ENCODE peak calls at places on chromosome 21, in ten cellular contexts. G is heart right ventricle; P is body of pancreas; H is neuronal stem cell; C is naive thymus-derived CD4-positive, alpha-beta T cell; B is PC-3; N is stomach; O is HFF-Myc; S is breast epithelium; J is pancreas. T is an unnamed sample.

GRCh38 chr21:36310016-36310415 is 10.0 kb upstream of the MORC3 start:
- DNase-seq in G (no peak), P (no peak), H (no peak), C (no peak), B (no peak), N (no peak), O (no peak), S (no peak), J (no peak), T (no peak)

GRCh38 chr21:42671778-42672593 is 18.6 kb downstream of the PDE9A start:
- DNase-seq in G (no peak), P (no peak), H (no peak), C (no peak), B (peak; percentile 87), N (no peak), O (no peak), S (no peak), J (no peak), T (no peak)

GRCh38 chr21:36422279-36423098 is 37.3 kb downstream of the CHAF1B start:
- DNase-seq in G (peak; percentile 54), P (peak; percentile 52), H (peak; percentile 64), C (no peak), B (peak; percentile 70), N (peak; percentile 66), O (peak; percentile 24), S (peak; percentile 55), J (peak; percentile 25), T (no peak)

GRCh38 chr21:34215911-34216310 is 142.5 kb downstream of the MRPS6 start:
- DNase-seq in G (no peak), P (no peak), H (no peak), C (no peak), B (no peak), N (no peak), O (no peak), S (no peak), J (no peak), T (no peak)

GRCh38 chr21:44331209-44331608 is 8.0 kb downstream of the CFAP410 start:
- DNase-seq in G (no peak), P (no peak), H (no peak), C (no peak), B (no peak), N (no peak), O (no peak), S (no peak), J (no peak), T (peak; percentile 74)

GRCh38 chr21:17495680-17496079 is 17.2 kb upstream of the CXADR start:
- DNase-seq in G (no peak), P (no peak), H (no peak), C (no peak), B (no peak), N (no peak), O (no peak), S (no peak), J (no peak), T (no peak)

GRCh38 chr21:44021064-44021463 is 9.0 kb downstream of the TRAPPC10 start:
- DNase-seq in G (no peak), P (no peak), H (no peak), C (no peak), B (no peak), N (no peak), O (no peak), S (no peak), J (no peak), T (no peak)

GRCh38 chr21:44653123-44653522 is 1.3 kb downstream of the KRTAP12-4 start:
- DNase-seq in G (no peak), P (no peak), H (no peak), C (no peak), B (no peak), N (peak; percentile 22), O (no peak), S (no peak), J (no peak), T (no peak)

GRCh38 chr21:42097860-42098259 is 26.7 kb downstream of the UMODL1 start:
- DNase-seq in G (peak; percentile 32), P (no peak), H (no peak), C (no peak), B (peak; percentile 96), N (peak; percentile 51), O (peak; percentile 86), S (no peak), J (no peak), T (no peak)

GRCh38 chr21:42666023-42666747 is 12.8 kb downstream of the PDE9A start:
- DNase-seq in G (no peak), P (no peak), H (no peak), C (no peak), B (peak; percentile 29), N (no peak), O (no peak), S (no peak), J (no peak), T (peak; percentile 76)

GRCh38 chr21:34639882-34640788 is 25.2 kb upstream of the RCAN1 start:
- DNase-seq in G (no peak), P (no peak), H (no peak), C (no peak), B (no peak), N (no peak), O (no peak), S (no peak), J (no peak), T (no peak)

GRCh38 chr21:44681861-44682579 is at the start of gene KRTAP12-1:
- DNase-seq in G (no peak), P (no peak), H (no peak), C (no peak), B (no peak), N (no peak), O (no peak), S (no peak), J (no peak), T (no peak)

GRCh38 chr21:16644690-16645089 is 868.2 kb upstream of the CXADR start:
- DNase-seq in G (no peak), P (no peak), H (no peak), C (no peak), B (no peak), N (no peak), O (no peak), S (no peak), J (no peak), T (no peak)

GRCh38 chr21:15423676-15424445 is 305.9 kb upstream of the USP25 start:
- DNase-seq in G (no peak), P (no peak), H (no peak), C (no peak), B (no peak), N (no peak), O (no peak), S (no peak), J (no peak), T (no peak)
- H3K4me3 ChIP-seq in G (no peak overlapping the region), P (no peak overlapping the region), H (no peak overlapping the region), C (no peak overlapping the region), B (no peak overlapping the region), N (no peak overlapping the region), O (no peak overlapping the region), S (no peak overlapping the region), J (no peak overlapping the region), T (no peak overlapping the region)

DNA sequence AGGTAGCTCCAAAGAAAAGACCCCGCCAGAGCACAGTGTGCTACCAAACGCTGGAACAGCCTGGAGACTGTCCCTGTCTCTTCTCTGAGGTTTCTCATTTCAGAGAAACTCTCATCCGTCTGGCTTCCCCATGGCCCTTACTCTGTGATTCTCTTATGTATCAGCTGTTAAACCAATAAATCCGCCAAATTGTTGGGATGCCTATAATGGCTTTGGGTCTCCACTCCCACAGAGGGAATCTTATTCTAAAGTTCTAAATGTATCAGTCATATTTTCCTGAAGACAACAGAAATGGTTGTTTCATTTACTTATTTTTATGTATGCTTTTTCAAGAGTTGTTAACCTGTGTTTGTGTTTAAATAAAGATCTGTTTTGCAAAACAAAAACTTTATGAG is 4.0 kb downstream of the ERG start:
- DNase-seq in G (no peak), P (no peak), H (no peak), C (no peak), B (no peak), N (no peak), O (no peak), S (no peak), J (no peak), T (no peak)
- H3K4me3 ChIP-seq in G (peak overlapping the region; percentile 58), P (no peak overlapping the region), H (no peak overlapping the region), C (no peak overlapping the region), B (no peak overlapping the region), N (no peak overlapping the region), O (no peak overlapping the region), S (no peak overlapping the region), J (no peak overlapping the region), T (peak overlapping the region; percentile 45)

GRCh38 chr21:27425172-27425571 is 458.3 kb upstream of the ADAMTS5 start:
- DNase-seq in G (no peak), P (no peak), H (no peak), C (no peak), B (no peak), N (no peak), O (no peak), S (no peak), J (no peak), T (no peak)

GRCh38 chr21:27423073-27423472 is 456.2 kb upstream of the ADAMTS5 start:
- DNase-seq in G (peak; percentile 51), P (no peak), H (no peak), C (no peak), B (peak; percentile 7), N (peak; percentile 38), O (peak; percentile 52), S (no peak), J (no peak), T (no peak)

GRCh38 chr21:27424601-27425000 is 457.7 kb upstream of the ADAMTS5 start:
- DNase-seq in G (no peak), P (no peak), H (no peak), C (no peak), B (no peak), N (no peak), O (no peak), S (no peak), J (no peak), T (no peak)

GRCh38 chr21:27425574-27425973 is 458.7 kb upstream of the ADAMTS5 start:
- DNase-seq in G (no peak), P (no peak), H (no peak), C (no peak), B (no peak), N (no peak), O (peak; percentile 56), S (no peak), J (no peak), T (no peak)

GRCh38 chr21:27423906-27424595 is 457.2 kb upstream of the ADAMTS5 start:
- DNase-seq in G (no peak), P (no peak), H (no peak), C (no peak), B (no peak), N (no peak), O (no peak), S (no peak), J (no peak), T (no peak)
- H3K4me3 ChIP-seq in G (no peak overlapping the region), P (no peak overlapping the region), H (no peak overlapping the region), C (no peak overlapping the region), B (no peak overlapping the region), N (no peak overlapping the region), O (no peak overlapping the region), S (no peak overlapping the region), J (no peak overlapping the region), T (no peak overlapping the region)

DNA sequence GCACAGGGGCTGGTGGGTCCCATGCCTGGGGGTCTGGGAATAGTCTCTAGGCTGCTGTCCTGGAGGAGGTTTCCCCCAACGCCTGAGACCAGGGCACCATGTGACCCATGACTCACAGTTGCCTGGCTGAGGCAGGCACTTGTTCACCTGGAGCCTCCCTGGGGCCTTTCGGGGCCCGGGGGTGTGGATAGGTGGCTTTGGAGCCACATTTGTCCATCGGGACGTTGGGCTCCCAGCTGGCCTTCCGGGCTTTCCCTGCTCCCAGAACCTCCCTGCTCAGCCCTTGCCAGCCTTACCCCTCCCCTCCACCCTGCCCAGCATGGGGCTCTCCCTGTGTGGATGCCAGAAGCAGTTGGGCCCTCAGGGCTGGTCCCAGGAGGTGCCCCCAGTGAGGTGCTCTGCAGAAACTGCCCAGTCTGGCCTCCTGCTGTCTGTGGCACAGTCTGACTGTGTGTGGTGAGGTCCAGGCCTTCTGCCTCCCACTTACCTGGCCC is 14.2 kb downstream of the COL6A1 start:
- DNase-seq in G (peak; percentile 3), P (peak; percentile 10), H (no peak), C (no peak), B (peak; percentile 45), N (peak; percentile 19), O (no peak), S (peak; percentile 49), J (no peak), T (no peak)
- H3K4me3 ChIP-seq in G (no peak overlapping the region), P (no peak overlapping the region), H (peak overlapping the region; percentile 38), C (no peak overlapping the region), B (no peak overlapping the region), N (no peak overlapping the region), O (no peak overlapping the region), S (no peak overlapping the region), J (no peak overlapping the region), T (no peak overlapping the region)